ENCODE peak calls at places on chromosome 22, in eight cellular contexts. T, P, X, A, M, R, Q and O are unnamed samples.

GRCh38 chr22:21590809-21591641 is 23.5 kb downstream of the UBE2L3 start:
- DNase-seq in R (no peak), X (no peak), P (no peak), M (no peak), T (no peak), A (no peak), Q (no peak), O (no peak)

GRCh38 chr22:43151251-43152000 is at the start of gene TSPO:
- DNase-seq in R (peak), T (no peak), M (peak), X (no peak), P (peak), Q (no peak), A (no peak), O (no peak)

GRCh38 chr22:38549106-38549884 is 20.7 kb downstream of the DMC1 start:
- DNase-seq in A (no peak), M (no peak), Q (no peak), P (no peak), T (no peak), X (no peak), R (no peak), O (no peak)

GRCh38 chr22:41352058-41352457 is 29.7 kb upstream of the TEF start:
- DNase-seq in M (peak), Q (peak), X (peak), R (no peak), T (no peak), P (peak), A (no peak), O (no peak)

GRCh38 chr22:32058656-32059280 is 15.7 kb downstream of the SLC5A1 start:
- DNase-seq in R (no peak), Q (no peak), T (no peak), M (no peak), A (no peak), P (no peak), X (peak), O (no peak)

GRCh38 chr22:28977481-28977971 is 84.1 kb downstream of the C22orf31 start:
- DNase-seq in X (peak), A (no peak), M (peak), T (peak), R (no peak), Q (no peak), P (no peak), O (peak)

GRCh38 chr22:41709341-41709740 is 10.0 kb downstream of the MEI1 start:
- DNase-seq in Q (no peak), A (no peak), M (no peak), T (no peak), X (no peak), P (no peak), R (no peak), O (no peak)

GRCh38 chr22:48841881-48842582 is 985.6 kb downstream of the BRD1 start:
- DNase-seq in T (no peak), Q (no peak), X (no peak), A (no peak), P (no peak), M (no peak), R (no peak), O (no peak)

GRCh38 chr22:43541022-43541421 is 129.2 kb downstream of the MPPED1 start:
- DNase-seq in M (no peak), P (no peak), R (no peak), Q (no peak), A (no peak), T (no peak), X (no peak), O (no peak)

GRCh38 chr22:25795437-25795836 is 53.4 kb downstream of the MYO18B start:
- DNase-seq in Q (no peak), R (no peak), P (no peak), T (no peak), A (no peak), M (no peak), X (no peak), O (no peak)

GRCh38 chr22:32796865-32797573 is 4.5 kb upstream of the TIMP3 start:
- DNase-seq in X (peak), Q (no peak), R (peak), T (peak), A (peak), P (peak), M (peak), O (peak)

GRCh38 chr22:21942407-21942895 is 10.2 kb downstream of the PPM1F start:
- DNase-seq in Q (peak), P (peak), X (peak), M (peak), A (peak), R (peak), T (no peak), O (peak)

GRCh38 chr22:48445113-48445827 is 1382.4 kb downstream of the BRD1 start:
- DNase-seq in R (no peak), X (no peak), M (peak), Q (no peak), T (no peak), P (no peak), A (no peak), O (no peak)

GRCh38 chr22:38628444-38628843 is 27.7 kb downstream of the FAM227A start:
- DNase-seq in A (no peak), M (no peak), Q (no peak), R (no peak), T (no peak), P (no peak), X (no peak), O (peak)

GRCh38 chr22:44129614-44129976 is 51.1 kb upstream of the PARVG start:
- DNase-seq in M (no peak), X (peak), Q (no peak), P (peak), A (peak), T (no peak), R (no peak), O (no peak)

GRCh38 chr22:32327066-32327465 is 30.6 kb upstream of the RFPL3 start:
- DNase-seq in Q (no peak), A (no peak), M (no peak), R (no peak), T (no peak), P (no peak), X (peak), O (no peak)

GRCh38 chr22:34105461-34106062 is 185.3 kb upstream of the LARGE1 start:
- DNase-seq in Q (no peak), R (peak), M (peak), T (peak), P (no peak), A (no peak), X (no peak), O (peak)

GRCh38 chr22:21001601-21002325 is at the start of gene THAP7:
- DNase-seq in M (peak), Q (peak), R (peak), A (peak), X (peak), T (peak), P (peak), O (peak)

DNA sequence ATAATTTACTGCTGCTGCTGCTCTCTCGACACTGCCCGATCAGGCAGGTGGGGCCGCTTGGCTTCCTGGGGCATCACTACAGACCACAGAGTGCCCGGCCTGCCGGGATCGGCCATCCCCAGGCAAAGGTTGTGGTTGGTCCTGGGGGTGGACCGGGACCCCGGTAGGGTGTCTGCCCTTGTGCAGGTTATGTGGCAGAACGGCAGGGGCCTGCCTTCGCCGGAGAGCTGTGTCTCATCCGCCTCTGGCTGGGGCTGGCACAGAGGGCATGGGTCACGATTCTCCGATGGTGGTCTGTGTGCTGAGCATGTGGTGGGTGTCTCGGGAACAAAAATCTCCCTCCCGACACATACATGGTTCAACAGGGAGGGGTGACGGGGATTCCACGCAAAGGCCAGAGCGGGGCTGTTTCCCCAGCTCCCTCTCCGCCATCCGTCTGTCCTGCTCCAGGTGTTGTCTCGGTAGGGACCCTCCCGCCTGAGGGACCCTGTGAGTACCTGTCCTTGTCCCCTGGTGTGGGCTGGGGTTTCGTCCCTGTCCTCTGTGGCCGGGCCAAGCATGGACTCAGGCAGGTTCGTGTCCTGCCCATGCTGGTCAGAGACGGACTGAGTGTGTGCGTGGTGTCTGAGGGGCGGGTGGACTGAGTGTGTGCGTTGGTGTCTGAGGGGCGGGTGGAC is 7.8 kb downstream of the GRAMD4 start:
- DNase-seq in P (no peak), M (no peak), X (no peak), Q (no peak), T (no peak), R (no peak), A (no peak), O (no peak)
- H3K4me3 ChIP-seq in P (no peak), M (no peak), X (no peak), Q (no peak), T (no peak), R (no peak), A (no peak), O (no peak)

DNA sequence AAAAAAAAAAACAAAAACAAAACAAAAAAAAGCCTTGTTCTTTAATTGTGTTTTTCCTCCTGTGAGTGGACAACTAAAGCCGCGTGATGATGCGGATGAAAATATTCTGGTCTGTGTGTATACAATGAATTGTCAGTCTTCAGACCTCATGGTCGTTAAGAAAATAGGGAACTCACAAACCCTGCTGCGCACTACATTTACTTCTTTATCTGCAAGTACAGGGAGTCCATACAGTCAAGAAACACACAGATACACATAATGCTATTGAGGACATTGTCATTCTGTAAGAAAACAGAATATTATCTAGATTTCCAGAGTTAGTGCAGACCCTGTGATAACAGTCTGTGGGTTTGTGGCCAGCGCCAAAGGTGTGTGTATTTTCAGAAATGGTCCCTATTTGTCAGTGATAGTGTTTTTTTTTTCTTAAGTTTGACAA is 17.3 kb upstream of the ADSL start:
- DNase-seq in P (no peak), X (no peak), R (no peak), Q (no peak), A (no peak), M (no peak), T (no peak), O (no peak)
- H3K4me3 ChIP-seq in P (no peak), X (no peak), R (no peak), Q (no peak), A (no peak), M (no peak), T (no peak), O (no peak)

GRCh38 chr22:19174106-19175025 is 4.2 kb downstream of the SLC25A1 start:
- DNase-seq in A (peak), X (peak), Q (peak), T (peak), P (peak), M (no peak), R (peak), O (peak)

GRCh38 chr22:19175026-19175601 is 3.4 kb downstream of the SLC25A1 start:
- DNase-seq in T (no peak), X (no peak), R (no peak), M (no peak), P (no peak), A (no peak), Q (no peak), O (no peak)

GRCh38 chr22:19172213-19173046 is 6.1 kb downstream of the SLC25A1 start:
- DNase-seq in R (no peak), P (no peak), A (no peak), M (no peak), T (no peak), Q (no peak), X (no peak), O (no peak)

GRCh38 chr22:19175602-19176174 is 2.8 kb downstream of the SLC25A1 start:
- DNase-seq in R (no peak), M (no peak), P (no peak), T (no peak), X (no peak), A (no peak), Q (no peak), O (no peak)

DNA sequence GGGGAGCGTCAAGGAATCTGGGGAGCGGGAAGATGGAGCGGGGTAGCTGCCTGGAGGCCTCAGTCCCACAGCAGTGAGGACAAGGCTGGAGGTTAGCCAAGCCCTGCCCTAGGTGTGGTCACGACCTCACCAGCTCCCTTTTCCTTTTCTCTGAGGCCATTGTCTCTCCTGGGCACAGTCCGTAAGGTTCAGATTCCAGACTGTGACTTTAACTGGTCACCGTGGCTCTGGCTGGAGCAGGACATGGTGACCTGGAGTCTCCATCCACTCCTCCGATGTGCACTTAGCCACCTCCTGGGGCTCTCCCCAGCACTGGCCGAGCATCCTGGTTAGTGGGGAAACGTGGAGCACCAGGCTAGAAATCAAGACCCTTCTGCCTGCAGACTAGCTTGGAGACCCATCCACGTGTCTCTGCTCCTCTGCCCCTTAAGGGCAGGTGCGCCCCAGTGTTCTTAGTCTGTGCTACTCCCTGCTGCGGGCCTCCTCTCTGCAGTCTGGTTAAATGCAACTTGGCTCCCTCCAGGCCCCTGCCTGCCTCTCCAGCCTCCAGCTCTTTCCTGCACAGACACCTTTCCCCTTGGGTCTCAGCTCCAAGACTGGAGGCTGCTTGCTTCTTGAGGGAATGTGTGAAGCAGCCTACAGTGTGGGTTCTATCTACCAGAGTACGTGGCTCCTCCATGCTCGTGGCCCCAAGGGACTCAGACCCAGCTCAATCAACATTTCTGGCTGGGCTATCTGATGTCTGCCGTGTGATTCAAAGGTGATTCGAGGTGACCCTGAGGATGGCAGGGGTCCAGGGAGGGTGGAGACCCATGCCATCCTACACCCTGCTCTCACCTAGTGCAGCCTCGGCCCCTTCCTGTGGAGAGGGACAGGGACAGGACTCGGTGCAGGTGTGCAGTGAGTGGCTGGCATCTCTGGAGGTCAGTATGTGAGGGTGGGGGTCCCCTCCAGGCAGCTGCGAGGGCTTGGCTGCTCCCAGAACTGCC is 5.2 kb downstream of the SLC25A1 start:
- DNase-seq in M (no peak), T (peak), X (no peak), A (no peak), P (no peak), Q (no peak), R (no peak), O (no peak)
- H3K4me3 ChIP-seq in M (no peak), T (peak), X (peak), A (peak), P (no peak), Q (peak), R (no peak), O (no peak)

DNA sequence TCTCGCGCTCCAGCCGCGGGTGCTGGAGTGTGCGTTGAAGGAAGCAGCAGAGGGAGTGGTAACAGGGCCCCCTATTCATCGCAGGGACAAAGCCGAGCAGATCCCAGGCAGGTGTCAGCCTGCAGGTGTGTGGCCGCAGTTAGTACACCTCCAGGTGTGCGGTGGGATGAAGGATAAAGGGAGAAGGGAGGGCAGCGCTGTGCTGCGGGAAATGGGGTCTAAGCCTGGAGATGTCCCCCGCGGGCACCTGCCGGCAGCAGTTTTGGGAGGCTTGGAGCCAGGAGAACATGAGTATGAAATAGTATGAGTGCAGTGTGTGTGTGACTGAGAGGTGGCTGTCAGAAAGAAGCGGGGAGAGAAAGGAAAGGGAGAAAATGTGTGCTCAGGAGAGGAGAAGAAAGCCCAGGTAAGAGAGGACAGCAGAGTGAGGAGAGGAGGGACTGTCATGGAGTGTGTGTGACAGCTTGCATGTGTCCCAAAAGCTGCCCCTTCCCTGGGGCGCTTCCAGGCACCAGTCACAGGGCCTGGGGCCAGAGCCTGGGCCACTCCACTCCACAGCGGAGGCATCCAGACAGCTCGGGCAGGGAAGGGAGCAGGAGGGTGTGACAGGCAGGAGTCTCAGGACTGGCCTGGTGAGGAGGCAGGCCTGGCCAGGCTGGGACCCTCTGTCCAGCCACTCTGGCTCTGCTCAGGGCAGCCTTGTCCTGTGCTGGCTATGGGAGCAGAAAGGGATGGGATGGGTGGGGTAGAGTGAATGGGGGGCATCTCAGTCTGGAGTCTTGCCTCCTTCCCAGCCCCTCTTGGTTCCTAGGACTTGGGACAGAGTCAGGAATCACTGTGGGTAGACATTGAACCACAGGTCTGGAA is 831 bp downstream of the MMP11 start:
- DNase-seq in Q (no peak), P (no peak), X (no peak), R (no peak), A (no peak), M (no peak), T (no peak), O (no peak)
- H3K4me3 ChIP-seq in Q (peak), P (peak), X (peak), R (no peak), A (peak), M (no peak), T (peak), O (peak)

DNA sequence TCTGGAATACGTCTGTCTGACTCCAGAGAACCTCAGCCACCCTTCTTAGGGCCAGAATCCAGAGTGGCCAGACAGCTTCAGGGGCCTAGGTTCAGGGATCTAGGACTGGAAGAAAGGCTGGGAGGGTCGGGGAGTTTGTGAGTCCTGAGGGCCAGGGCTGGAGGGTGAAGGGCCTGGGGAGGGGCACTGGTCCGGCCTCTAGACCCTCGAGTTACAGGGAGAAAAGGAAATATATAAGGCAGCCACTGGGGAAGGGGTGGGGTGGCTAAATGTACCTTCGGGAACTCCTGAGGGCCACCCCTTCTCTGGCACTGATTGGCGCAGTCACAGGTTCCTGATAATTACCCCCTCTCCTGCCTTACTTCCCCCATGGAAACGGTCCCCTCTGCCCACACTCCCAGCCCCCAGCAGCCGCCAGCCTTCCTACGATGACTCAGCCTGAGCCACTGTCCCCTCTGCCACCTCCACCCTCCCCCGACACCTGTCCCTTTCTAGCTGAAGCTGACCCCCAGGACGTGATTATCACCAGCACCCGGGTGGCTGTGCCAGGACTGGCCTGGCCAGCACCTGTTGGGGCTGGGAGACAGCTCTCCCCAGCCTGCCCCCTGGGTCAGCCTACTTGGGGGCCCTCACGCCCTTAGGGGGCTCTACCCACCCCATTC is 26.4 kb downstream of the MB start:
- DNase-seq in Q (no peak), A (no peak), T (no peak), M (no peak), X (no peak), R (no peak), P (no peak), O (peak)
- H3K4me3 ChIP-seq in Q (no peak), A (no peak), T (no peak), M (no peak), X (no peak), R (no peak), P (no peak), O (no peak)

GRCh38 chr22:26968873-26969272 is 311.5 kb downstream of the MIAT start:
- DNase-seq in R (no peak), T (no peak), P (no peak), M (no peak), A (no peak), Q (no peak), X (no peak), O (no peak)

GRCh38 chr22:26970809-26971394 is 313.5 kb downstream of the MIAT start:
- DNase-seq in A (no peak), R (no peak), M (no peak), Q (no peak), T (no peak), X (no peak), P (no peak), O (no peak)

GRCh38 chr22:26975381-26975780 is 318.0 kb downstream of the MIAT start:
- DNase-seq in A (no peak), M (no peak), T (no peak), X (no peak), P (no peak), R (no peak), Q (no peak), O (no peak)

GRCh38 chr22:26974914-26975313 is 317.5 kb downstream of the MIAT start:
- DNase-seq in Q (no peak), R (no peak), X (no peak), P (no peak), A (no peak), T (no peak), M (no peak), O (peak)

DNA sequence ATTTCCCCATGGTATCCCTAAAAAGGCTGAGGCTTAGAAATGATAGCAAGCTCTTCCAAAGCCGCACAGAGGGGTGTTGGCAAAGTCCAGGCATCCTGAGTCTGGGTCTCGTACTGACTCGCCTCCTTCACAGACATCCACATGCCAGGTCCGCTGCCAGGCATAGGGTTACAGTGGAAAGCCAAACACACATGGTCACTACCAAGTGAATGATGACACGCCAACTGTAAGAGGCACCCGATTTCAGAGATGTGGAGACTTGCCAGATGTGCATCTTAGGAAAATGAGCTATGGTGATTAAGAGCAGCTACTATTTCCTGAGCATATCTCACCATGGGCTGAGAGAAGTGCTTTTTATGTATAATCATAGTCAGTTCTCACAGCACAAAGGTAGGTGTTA is 314.9 kb downstream of the MIAT start:
- DNase-seq in R (no peak), A (no peak), M (no peak), Q (no peak), P (no peak), X (no peak), T (no peak), O (no peak)
- H3K4me3 ChIP-seq in R (no peak), A (no peak), M (no peak), Q (no peak), P (no peak), X (no peak), T (no peak), O (no peak)